ENCODE peak calls at places on chromosome 10, in eight cellular contexts. E, A, H, N, R, W, Q and L are unnamed samples.

GRCh38 chr10:125629758-125630376 is 53.1 kb downstream of the TEX36 start:
- DNase-seq in E (peak; percentile 40), A (peak; percentile 25), H (no peak), N (no peak), R (peak; percentile 68), W (no peak), Q (peak; percentile 66), L (peak; percentile 81)

GRCh38 chr10:26215923-26216576 is 524 bp upstream of the GAD2 start:
- DNase-seq in E (peak; percentile 90), A (peak; percentile 13), H (peak; percentile 82), N (peak; percentile 87), R (no peak), W (peak; percentile 62), Q (no peak), L (no peak)

GRCh38 chr10:122725006-122725405 is 25.4 kb upstream of the C10orf120 start:
- DNase-seq in E (no peak), A (no peak), H (no peak), N (no peak), R (no peak), W (no peak), Q (no peak), L (no peak)

GRCh38 chr10:16612148-16612742 is 90.6 kb upstream of the C1QL3 start:
- DNase-seq in E (peak; percentile 81), A (peak; percentile 33), H (peak; percentile 48), N (no peak), R (peak; percentile 16), W (peak; percentile 73), Q (no peak), L (peak; percentile 35)

GRCh38 chr10:79221110-79222051 is 125.9 kb upstream of the PPIF start:
- DNase-seq in E (peak; percentile 85), A (peak; percentile 86), H (peak; percentile 65), N (no peak), R (no peak), W (no peak), Q (no peak), L (peak; percentile 66)

GRCh38 chr10:79433324-79434222 is 11.9 kb downstream of the ZCCHC24 start:
- DNase-seq in E (no peak), A (no peak), H (no peak), N (no peak), R (no peak), W (no peak), Q (no peak), L (no peak)

GRCh38 chr10:88763441-88763840 is 3.6 kb downstream of the LIPN start:
- DNase-seq in E (no peak), A (no peak), H (no peak), N (no peak), R (no peak), W (no peak), Q (no peak), L (no peak)

GRCh38 chr10:35992107-35992506 is 350.0 kb upstream of the FZD8 start:
- DNase-seq in E (no peak), A (no peak), H (no peak), N (no peak), R (no peak), W (no peak), Q (no peak), L (no peak)

GRCh38 chr10:46223064-46223480 is 63.7 kb upstream of the ANTXRL start:
- DNase-seq in E (no peak), A (no peak), H (peak; percentile 24), N (peak; percentile 56), R (no peak), W (no peak), Q (no peak), L (no peak)

GRCh38 chr10:98460837-98461499 is 14.2 kb upstream of the HPS1 start:
- DNase-seq in E (no peak), A (peak; percentile 93), H (no peak), N (no peak), R (peak; percentile 93), W (no peak), Q (peak; percentile 75), L (peak; percentile 93)

GRCh38 chr10:129494176-129494575 is 27.1 kb downstream of the MGMT start:
- DNase-seq in E (no peak), A (no peak), H (no peak), N (no peak), R (no peak), W (no peak), Q (no peak), L (no peak)

GRCh38 chr10:30284860-30285594 is 64.1 kb downstream of the MTPAP start:
- DNase-seq in E (no peak), A (no peak), H (no peak), N (no peak), R (peak; percentile 35), W (no peak), Q (no peak), L (no peak)

GRCh38 chr10:51125518-51125917 is 51.2 kb downstream of the PRKG1 start:
- DNase-seq in E (no peak), A (no peak), H (no peak), N (no peak), R (no peak), W (no peak), Q (no peak), L (no peak)
- H3K27ac ChIP-seq in E (no peak overlapping the region), A (no peak overlapping the region), H (no peak overlapping the region), N (no peak overlapping the region), R (no peak overlapping the region), W (no peak overlapping the region), Q (no peak overlapping the region), L (no peak overlapping the region)

DNA sequence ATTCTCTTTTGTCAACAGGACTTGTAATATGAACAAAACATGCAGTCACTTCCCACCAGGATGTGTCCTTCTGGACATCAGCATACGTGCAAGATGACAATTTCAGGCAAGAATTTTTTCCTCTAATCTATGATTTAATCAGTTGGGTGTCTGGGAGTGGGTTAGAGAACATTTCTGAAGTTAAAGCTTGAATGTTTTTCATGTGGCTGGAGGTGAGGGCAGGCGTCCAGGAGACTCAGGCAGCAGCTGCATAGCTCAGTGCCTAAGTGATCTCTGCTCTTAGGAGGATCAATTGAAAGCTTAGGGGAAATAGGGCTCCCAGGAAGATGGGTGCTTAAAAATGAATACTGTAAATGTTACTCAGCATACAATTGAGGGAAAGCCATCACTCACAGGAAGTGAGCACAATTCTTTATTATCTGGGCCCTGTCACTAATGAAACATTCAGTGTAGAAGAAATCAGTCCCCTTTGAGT is 457.6 kb upstream of the KLF6 start:
- DNase-seq in E (peak; percentile 13), A (peak; percentile 99), H (no peak), N (no peak), R (peak; percentile 52), W (no peak), Q (peak; percentile 52), L (peak; percentile 89)
- H2AFZ ChIP-seq in E (peak overlapping the region; percentile 34), A (no peak overlapping the region), H (no peak overlapping the region), N (no peak overlapping the region), R (no peak overlapping the region), W (peak overlapping the region; percentile 41), Q (peak overlapping the region; percentile 85), L (no peak overlapping the region)

GRCh38 chr10:113982745-113983144 is 60.9 kb upstream of the ADRB1 start:
- DNase-seq in E (no peak), A (no peak), H (no peak), N (no peak), R (peak; percentile 48), W (no peak), Q (no peak), L (no peak)
- H3K27ac ChIP-seq in E (no peak overlapping the region), A (no peak overlapping the region), H (no peak overlapping the region), N (no peak overlapping the region), R (no peak overlapping the region), W (no peak overlapping the region), Q (no peak overlapping the region), L (no peak overlapping the region)

DNA sequence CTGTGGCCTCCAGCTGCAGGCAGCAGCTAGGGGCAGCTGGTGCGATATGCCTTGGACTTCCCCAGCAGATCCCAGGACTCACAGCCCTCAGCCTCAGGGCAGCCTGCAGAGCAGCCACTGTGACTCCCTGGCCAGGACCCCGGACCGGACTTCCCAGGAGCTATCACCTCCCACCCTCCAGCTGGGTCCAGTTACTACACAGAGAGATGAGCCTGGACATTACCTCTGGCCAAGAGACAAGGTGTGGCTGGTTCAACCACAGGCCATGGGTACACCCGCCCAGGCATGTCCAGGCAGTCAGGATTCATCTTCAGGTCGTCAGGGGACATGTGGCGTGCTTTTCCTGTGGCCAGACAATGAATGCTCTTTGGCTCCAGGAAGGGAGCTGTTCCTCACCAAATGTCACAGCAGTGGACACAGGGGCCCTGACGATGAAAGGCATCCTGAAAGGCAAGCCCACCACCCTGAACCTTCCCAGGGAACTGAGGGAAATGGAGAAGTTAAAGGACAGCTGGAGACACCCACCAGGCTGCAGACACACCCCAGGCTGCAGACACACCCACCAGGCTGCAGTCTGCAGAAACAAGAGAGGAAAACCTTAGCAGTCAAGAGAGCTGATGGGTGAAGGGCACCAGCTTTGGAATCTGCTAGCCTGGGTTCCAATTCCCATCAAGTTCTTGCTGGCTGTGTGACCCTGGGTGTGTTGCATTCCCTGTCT is 25.8 kb upstream of the NANOS1 start:
- DNase-seq in E (no peak), A (no peak), H (no peak), N (no peak), R (no peak), W (no peak), Q (no peak), L (no peak)
- H2AFZ ChIP-seq in E (no peak overlapping the region), A (no peak overlapping the region), H (no peak overlapping the region), N (peak overlapping the region; percentile 58), R (no peak overlapping the region), W (peak overlapping the region; percentile 6), Q (no peak overlapping the region), L (no peak overlapping the region)

DNA sequence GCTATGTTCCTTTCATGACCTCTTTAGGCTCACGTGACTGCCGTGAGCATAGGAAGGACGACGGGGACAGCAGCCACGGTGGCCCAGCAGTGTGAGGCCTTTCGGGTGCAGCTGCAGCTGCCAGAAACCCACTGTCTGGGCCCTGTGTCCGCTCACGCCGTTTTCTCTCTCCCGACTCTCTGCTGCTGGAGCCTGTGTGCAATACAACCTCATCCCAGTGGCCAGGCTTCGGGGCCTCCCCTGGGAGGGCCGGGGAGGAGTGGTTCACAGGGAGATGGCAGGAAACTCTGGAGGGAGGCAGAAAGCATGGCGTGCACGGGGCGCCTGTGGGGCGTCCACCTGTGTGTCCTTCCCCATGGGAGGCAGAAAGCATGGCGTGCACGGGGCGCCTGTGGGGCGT is 38.6 kb downstream of the PFKP start:
- DNase-seq in E (no peak), A (no peak), H (no peak), N (no peak), R (no peak), W (no peak), Q (no peak), L (no peak)
- H3K27ac ChIP-seq in E (no peak overlapping the region), A (no peak overlapping the region), H (no peak overlapping the region), N (no peak overlapping the region), R (no peak overlapping the region), W (no peak overlapping the region), Q (no peak overlapping the region), L (no peak overlapping the region)

DNA sequence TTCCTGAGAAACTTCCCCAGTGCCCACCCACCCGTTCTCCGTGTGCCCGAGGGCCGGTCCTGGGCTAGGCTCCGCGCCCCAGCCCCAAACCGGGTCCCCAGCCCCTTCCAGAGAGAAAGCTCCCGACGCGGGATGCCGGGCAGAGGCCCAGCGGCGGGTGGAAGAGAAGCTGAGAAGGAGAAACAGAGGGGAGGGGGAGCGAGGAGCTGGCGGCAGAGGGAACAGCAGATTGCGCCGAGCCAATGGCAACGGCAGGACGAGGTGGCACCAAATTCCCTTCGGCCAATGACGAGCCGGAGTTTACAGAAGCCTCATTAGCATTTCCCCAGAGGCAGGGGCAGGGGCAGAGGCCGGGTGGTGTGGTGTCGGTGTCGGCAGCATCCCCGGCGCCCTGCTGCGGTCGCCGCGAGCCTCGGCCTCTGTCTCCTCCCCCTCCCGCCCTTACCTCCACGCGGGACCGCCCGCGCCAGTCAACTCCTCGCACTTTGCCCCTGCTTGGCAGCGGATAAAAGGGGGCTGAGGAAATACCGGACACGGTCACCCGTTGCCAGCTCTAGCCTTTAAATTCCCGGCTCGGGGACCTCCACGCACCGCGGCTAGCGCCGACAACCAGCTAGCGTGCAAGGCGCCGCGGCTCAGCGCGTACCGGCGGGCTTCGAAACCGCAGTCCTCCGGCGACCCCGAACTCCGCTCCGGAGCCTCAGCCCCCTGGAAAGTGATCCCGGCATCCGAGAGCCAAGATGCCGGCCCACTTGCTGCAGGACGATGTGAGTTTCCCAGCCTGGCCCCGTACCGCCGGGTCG is at the start of gene SCD:
- DNase-seq in E (peak; percentile 97), A (peak; percentile 91), H (peak; percentile 97), N (peak; percentile 86), R (peak; percentile 88), W (peak; percentile 92), Q (peak; percentile 89), L (peak; percentile 92)
- H2AFZ ChIP-seq in E (peak within 1 kb of the TSS; percentile 32), A (peak within 1 kb of the TSS; percentile 54), H (no peak within 1 kb of the TSS), N (no peak within 1 kb of the TSS), R (peak within 1 kb of the TSS; percentile 72), W (peak within 1 kb of the TSS; percentile 71), Q (no peak within 1 kb of the TSS), L (peak within 1 kb of the TSS; percentile 39)